ENCODE peak calls at places on chromosomes 7 and 10, in four cellular contexts. J is K562, X is GM12878, D is A549. F is an unnamed sample.

GRCh38 chr7:81162771-81163525 is 244.1 kb upstream of the SEMA3C start:
- DNase-seq in X (no peak), D (no peak), J (no peak), F (no peak)

GRCh38 chr7:52777423-52777822 is 258.0 kb upstream of the POM121L12 start:
- DNase-seq in D (no peak), J (no peak), X (no peak), F (no peak)

GRCh38 chr7:16734148-16734726 is 19.3 kb upstream of the TSPAN13 start:
- DNase-seq in D (no peak), J (no peak), X (no peak), F (no peak)

GRCh38 chr10:23081156-23081833 is 14.1 kb upstream of the MSRB2 start:
- DNase-seq in J (no peak), X (no peak), D (no peak), F (no peak)

GRCh38 chr10:12727832-12728215 is 273.7 kb downstream of the CCDC3 start:
- DNase-seq in J (no peak), X (no peak), D (no peak), F (no peak)

GRCh38 chr10:48459270-48460147 is 145.4 kb downstream of the ARHGAP22 start:
- DNase-seq in J (peak; percentile 44), X (no peak), D (no peak), F (no peak)

GRCh38 chr10:68231106-68231901 is 609 bp downstream of the ATOH7 start:
- DNase-seq in X (no peak), J (peak; percentile 79), D (peak; percentile 92), F (peak; percentile 88)

GRCh38 chr7:142556745-142557144 is 192.5 kb upstream of the PRSS1 start:
- DNase-seq in J (peak; percentile 44), D (peak; percentile 79), X (no peak), F (no peak)

GRCh38 chr10:131841669-131842139 is 59.1 kb upstream of the PPP2R2D start:
- DNase-seq in J (no peak), X (no peak), D (no peak), F (no peak)

GRCh38 chr10:22552888-22553378 is 161.4 kb downstream of the PIP4K2A start:
- DNase-seq in X (no peak), D (no peak), J (no peak), F (no peak)

GRCh38 chr7:48158404-48158803 is 12.9 kb upstream of the ABCA13 start:
- DNase-seq in X (no peak), J (no peak), D (no peak), F (no peak)

GRCh38 chr7:6576024-6576866 is 1.0 kb upstream of the ZDHHC4 start:
- DNase-seq in X (no peak), D (no peak), J (peak; percentile 39), F (no peak)

GRCh38 chr10:4130685-4131084 is 345.7 kb upstream of the KLF6 start:
- DNase-seq in J (no peak), D (no peak), X (no peak), F (no peak)

GRCh38 chr10:11145498-11145855 is 127.8 kb downstream of the CELF2 start:
- DNase-seq in X (no peak), D (no peak), J (peak; percentile 22), F (no peak)

GRCh38 chr7:104327534-104327933 is 869 bp upstream of the LHFPL3 start:
- DNase-seq in X (no peak), J (no peak), D (no peak), F (no peak)

GRCh38 chr7:34807548-34808340 is 149.7 kb downstream of the NPSR1 start:
- DNase-seq in D (no peak), X (no peak), J (no peak), F (no peak)

GRCh38 chr10:76415559-76415958 is 984.1 kb downstream of the LRMDA start:
- DNase-seq in X (no peak), J (no peak), D (no peak), F (no peak)

GRCh38 chr7:106952658-106953231 is 87.7 kb downstream of the PIK3CG start:
- DNase-seq in D (no peak), J (peak; percentile 72), X (no peak), F (no peak)

GRCh38 chr7:50962281-50962883 is 179.7 kb upstream of the GRB10 start:
- DNase-seq in D (peak; percentile 13), J (no peak), X (no peak), F (no peak)

GRCh38 chr10:77889277-77889903 is 37.2 kb downstream of the DLG5 start:
- DNase-seq in D (no peak), X (no peak), J (peak; percentile 59), F (no peak)

GRCh38 chr7:148540041-148540738 is 50.4 kb upstream of the C7orf33 start:
- DNase-seq in X (no peak), J (no peak), D (peak; percentile 44), F (peak; percentile 39)

GRCh38 chr10:42987575-42987974 is 89.3 kb upstream of the RET start:
- DNase-seq in D (no peak), J (no peak), X (no peak), F (no peak)

GRCh38 chr7:107958764-107959526 is 44.0 kb downstream of the LAMB1 start:
- DNase-seq in X (no peak), J (no peak), D (no peak), F (no peak)

GRCh38 chr10:77459905-77460304 is 177.7 kb downstream of the KCNMA1 start:
- DNase-seq in D (no peak), X (no peak), J (no peak), F (no peak)

GRCh38 chr10:5618042-5618441 is 48.4 kb downstream of the ASB13 start:
- DNase-seq in X (no peak), D (no peak), J (no peak), F (no peak)

GRCh38 chr7:25886387-25887240 is 265.4 kb upstream of the NFE2L3 start:
- DNase-seq in D (no peak), X (no peak), J (no peak), F (no peak)

GRCh38 chr10:17263580-17263979 is 35.5 kb downstream of the VIM start:
- DNase-seq in D (no peak), X (no peak), J (no peak), F (no peak)

GRCh38 chr10:132520147-132520811 is 17.3 kb upstream of the INPP5A start:
- DNase-seq in J (no peak), X (no peak), D (no peak), F (no peak)

GRCh38 chr7:124532166-124532565 is 233.4 kb downstream of the GPR37 start:
- DNase-seq in X (no peak), D (no peak), J (no peak), F (no peak)

GRCh38 chr10:67533376-67533775 is 162.6 kb downstream of the CTNNA3 start:
- DNase-seq in J (no peak), D (no peak), X (no peak), F (no peak)

GRCh38 chr7:41674505-41675023 is 28.3 kb downstream of the INHBA start:
- DNase-seq in D (no peak), X (no peak), J (no peak), F (no peak)

GRCh38 chr10:110547139-110547761 is 20.2 kb upstream of the SMC3 start:
- DNase-seq in X (no peak), D (peak; percentile 69), J (peak; percentile 55), F (no peak)

GRCh38 chr7:155997431-155998327 is 185.4 kb upstream of the SHH start:
- DNase-seq in X (no peak), J (no peak), D (no peak), F (peak; percentile 34)

GRCh38 chr7:43124388-43124787 is 11.9 kb downstream of the HECW1 start:
- DNase-seq in D (no peak), X (no peak), J (no peak), F (no peak)

GRCh38 chr10:102888048-102888447 is 18.8 kb downstream of the AS3MT start:
- DNase-seq in J (no peak), X (no peak), D (no peak), F (no peak)

GRCh38 chr10:29163746-29164145 is 125.1 kb upstream of the LYZL1 start:
- DNase-seq in J (no peak), D (peak; percentile 33), X (no peak), F (no peak)

GRCh38 chr7:45660901-45661211 is 86.7 kb downstream of the ADCY1 start:
- DNase-seq in X (no peak), D (no peak), J (no peak), F (no peak)

GRCh38 chr7:45662540-45663166 is 88.5 kb downstream of the ADCY1 start:
- DNase-seq in X (no peak), D (no peak), J (no peak), F (no peak)

GRCh38 chr7:45660201-45660900 is 86.2 kb downstream of the ADCY1 start:
- DNase-seq in D (no peak), X (no peak), J (no peak), F (peak; percentile 17)

GRCh38 chr7:45662018-45662417 is 87.8 kb downstream of the ADCY1 start:
- DNase-seq in D (no peak), X (no peak), J (no peak), F (peak; percentile 31)

GRCh38 chr7:45661302-45661995 is 87.3 kb downstream of the ADCY1 start:
- DNase-seq in J (no peak), D (no peak), X (no peak), F (peak; percentile 23)
- TF ChIP-seq HDAC2 in J (no peak), D (no peak), X (no peak), F (no peak)

GRCh38 chr10:129532838-129533237 is 65.8 kb downstream of the MGMT start:
- DNase-seq in X (no peak), D (no peak), J (no peak), F (no peak)

GRCh38 chr10:129534826-129535225 is 67.8 kb downstream of the MGMT start:
- DNase-seq in D (no peak), J (no peak), X (no peak), F (no peak)

GRCh38 chr10:129531195-129531968 is 64.3 kb downstream of the MGMT start:
- DNase-seq in X (no peak), D (no peak), J (no peak), F (no peak)

GRCh38 chr10:129531969-129532660 is 65.1 kb downstream of the MGMT start:
- DNase-seq in J (no peak), X (no peak), D (no peak), F (no peak)

GRCh38 chr10:129533281-129533680 is 66.2 kb downstream of the MGMT start:
- DNase-seq in X (no peak), D (no peak), J (no peak), F (no peak)
- TF ChIP-seq HDAC2 in X (no peak), D (no peak), J (no peak), F (no peak)

GRCh38 chr7:134419875-134420274 is 39.0 kb downstream of the AKR1B1 start:
- DNase-seq in D (no peak), X (no peak), J (no peak), F (no peak)

GRCh38 chr7:134422646-134423045 is 36.3 kb downstream of the AKR1B1 start:
- DNase-seq in X (no peak), D (peak; percentile 48), J (no peak), F (no peak)

GRCh38 chr7:134420509-134421125 is 38.3 kb downstream of the AKR1B1 start:
- DNase-seq in D (peak; percentile 92), J (peak; percentile 50), X (no peak), F (peak; percentile 65)

GRCh38 chr7:134419085-134419484 is 39.8 kb downstream of the AKR1B1 start:
- DNase-seq in X (no peak), D (no peak), J (no peak), F (no peak)

GRCh38 chr7:134421998-134422397 is 36.9 kb downstream of the AKR1B1 start:
- DNase-seq in X (no peak), D (peak; percentile 86), J (no peak), F (no peak)
- TF ChIP-seq HDAC2 in X (no peak), D (no peak), J (no peak), F (no peak)

GRCh38 chr7:958221-959200 is 4.0 kb upstream of the ADAP1 start:
- DNase-seq in D (no peak), X (no peak), J (no peak), F (no peak)
- TF ChIP-seq HDAC2 in D (no peak), X (no peak), J (no peak), F (no peak)

GRCh38 chr10:13808556-13809391 is 222.0 kb downstream of the PRPF18 start:
- DNase-seq in X (no peak), J (no peak), D (no peak), F (no peak)
- TF ChIP-seq HDAC2 in X (no peak), J (no peak), D (no peak), F (no peak)

F was measured in H1.